ENCODE peak calls at places on chromosomes 11 and 22, in six cellular contexts. P is SK-N-DZ, S is D341Med, H is mucosa of descending colon, B is astrocyte of the spinal cord, Y is Daoy. Z is an unnamed sample.
A peak's percentile ranks its signal among the peaks of the same experiment; 100 is the strongest.

GRCh38 chr11:75275581-75275980 is 35.0 kb downstream of the TPBGL start:
- DNase-seq in H (peak; percentile 87), S (peak; percentile 55), Y (no peak), B (no peak), P (no peak), Z (no peak)

GRCh38 chr22:42350373-42350772 is 79.9 kb upstream of the TCF20 start:
- DNase-seq in B (no peak), S (no peak), P (no peak), Y (no peak), H (no peak), Z (no peak)

GRCh38 chr11:119335091-119335654 is 846 bp downstream of the RNF26 start:
- DNase-seq in S (peak; percentile 15), Y (no peak), B (no peak), H (peak; percentile 55), P (no peak), Z (no peak)

GRCh38 chr22:23696326-23696851 is 5.6 kb downstream of the RGL4 start:
- DNase-seq in S (no peak), B (peak; percentile 33), P (no peak), H (peak; percentile 74), Y (peak; percentile 45), Z (no peak)

GRCh38 chr11:41319434-41319833 is 140.0 kb downstream of the LRRC4C start:
- DNase-seq in S (no peak), B (no peak), P (no peak), H (no peak), Y (no peak), Z (no peak)

GRCh38 chr11:86484164-86484794 is 109.6 kb downstream of the CCDC81 start:
- DNase-seq in H (no peak), P (peak; percentile 13), B (peak; percentile 97), Y (peak; percentile 97), S (no peak), Z (peak; percentile 87)

GRCh38 chr11:45669956-45670355 is 4.5 kb upstream of the CHST1 start:
- DNase-seq in Y (no peak), S (no peak), H (no peak), P (no peak), B (no peak), Z (no peak)

GRCh38 chr22:19723165-19723989 is at the start of gene GP1BB:
- DNase-seq in Y (no peak), H (no peak), B (peak; percentile 13), P (no peak), S (no peak), Z (no peak)

GRCh38 chr11:112270551-112271180 is 10.0 kb upstream of the PLET1 start:
- DNase-seq in B (no peak), H (no peak), Y (no peak), P (no peak), S (no peak), Z (no peak)

GRCh38 chr11:61882879-61883278 is 8.5 kb downstream of the FADS3 start:
- DNase-seq in B (no peak), S (no peak), P (no peak), H (no peak), Y (no peak), Z (no peak)

GRCh38 chr11:12556155-12556554 is 118.1 kb upstream of the TEAD1 start:
- DNase-seq in S (no peak), P (no peak), B (peak; percentile 31), H (no peak), Y (no peak), Z (no peak)

GRCh38 chr22:31098633-31099110 is 8.7 kb downstream of the SELENOM start:
- DNase-seq in Y (no peak), H (peak; percentile 62), S (no peak), B (no peak), P (no peak), Z (no peak)

GRCh38 chr11:13669544-13670488 is 1.3 kb downstream of the FAR1 start:
- DNase-seq in Y (peak; percentile 2), S (peak; percentile 20), B (no peak), P (no peak), H (no peak), Z (no peak)

GRCh38 chr11:57473208-57473930 is 13.0 kb downstream of the RTN4RL2 start:
- DNase-seq in S (no peak), H (peak; percentile 3), B (no peak), P (no peak), Y (no peak), Z (no peak)

GRCh38 chr11:77658213-77659013 is 20.8 kb upstream of the CLNS1A start:
- DNase-seq in B (no peak), H (no peak), S (no peak), Y (no peak), P (no peak), Z (no peak)

GRCh38 chr22:31575190-31575589 is 78.9 kb downstream of the SFI1 start:
- DNase-seq in S (no peak), P (no peak), B (no peak), H (no peak), Y (no peak), Z (no peak)

GRCh38 chr11:115202900-115203552 is 301.2 kb downstream of the CADM1 start:
- DNase-seq in B (no peak), P (no peak), H (no peak), Y (no peak), S (no peak), Z (no peak)

GRCh38 chr11:3052109-3052479 is 5.1 kb downstream of the CARS1 start:
- DNase-seq in P (no peak), Y (no peak), H (no peak), S (no peak), B (no peak), Z (no peak)